ENCODE peak calls at places on chromosomes 5 and 9, in seven cellular contexts. P, K, S, U, G, N and R are unnamed samples.

GRCh38 chr5:72324186-72324825 is 4.1 kb downstream of the PTCD2 start:
- DNase-seq in P (no peak), K (no peak), S (no peak), U (no peak), G (peak), N (peak), R (no peak)

GRCh38 chr5:39716532-39716971 is 291.8 kb upstream of the DAB2 start:
- DNase-seq in P (peak), K (no peak), S (peak), U (peak), G (peak), N (peak), R (no peak)

GRCh38 chr5:162068931-162069330 is 1.4 kb downstream of the GABRG2 start:
- DNase-seq in P (no peak), K (no peak), S (no peak), U (no peak), G (no peak), N (no peak), R (no peak)

GRCh38 chr9:129172816-129173215 is 5.2 kb downstream of the IER5L start:
- DNase-seq in P (no peak), K (no peak), S (no peak), U (no peak), G (peak), N (no peak), R (no peak)

GRCh38 chr5:81552844-81553569 is 159.1 kb upstream of the ACOT12 start:
- DNase-seq in P (no peak), K (no peak), S (peak), U (no peak), G (no peak), N (peak), R (no peak)

GRCh38 chr5:79474416-79475173 is 39.3 kb downstream of the HOMER1 start:
- DNase-seq in P (no peak), K (no peak), S (no peak), U (no peak), G (peak), N (no peak), R (no peak)

GRCh38 chr9:127838375-127839078 is 15.9 kb downstream of the ENG start:
- DNase-seq in P (no peak), K (no peak), S (no peak), U (no peak), G (peak), N (peak), R (no peak)

GRCh38 chr5:151037561-151038291 is 17.3 kb downstream of the GPX3 start:
- DNase-seq in P (no peak), K (no peak), S (no peak), U (no peak), G (peak), N (no peak), R (peak)

GRCh38 chr5:1330146-1330846 is 14.6 kb downstream of the CLPTM1L start:
- DNase-seq in P (no peak), K (no peak), S (no peak), U (no peak), G (no peak), N (no peak), R (peak)

GRCh38 chr5:144276034-144276822 is 105.6 kb downstream of the KCTD16 start:
- DNase-seq in P (no peak), K (no peak), S (no peak), U (no peak), G (peak), N (no peak), R (no peak)

GRCh38 chr5:181215997-181216982 is 6.8 kb upstream of the TRIM41 start:
- DNase-seq in P (no peak), K (no peak), S (peak), U (no peak), G (peak), N (peak), R (no peak)

GRCh38 chr5:116320486-116320885 is 235.7 kb downstream of the COMMD10 start:
- DNase-seq in P (no peak), K (no peak), S (no peak), U (no peak), G (peak), N (no peak), R (no peak)

GRCh38 chr9:20650750-20651299 is 28.5 kb upstream of the MLLT3 start:
- DNase-seq in P (no peak), K (no peak), S (no peak), U (no peak), G (no peak), N (no peak), R (no peak)

GRCh38 chr9:126692759-126693427 is 79.2 kb downstream of the LMX1B start:
- DNase-seq in P (no peak), K (no peak), S (no peak), U (no peak), G (no peak), N (no peak), R (no peak)

GRCh38 chr5:99763021-99763814 is 772.0 kb upstream of the FAM174A start:
- DNase-seq in P (no peak), K (no peak), S (no peak), U (no peak), G (no peak), N (no peak), R (peak)

GRCh38 chr9:79233542-79233941 is 338.2 kb upstream of the TLE4 start:
- DNase-seq in P (no peak), K (no peak), S (peak), U (peak), G (peak), N (peak), R (no peak)